ENCODE peak calls at places on chromosomes 2 and 18, in eight cellular contexts. One of them, this sample, is unnamed.

GRCh38 chr2:142786922-142787702 is 90.4 kb upstream of the KYNU start:
- DNase-seq in cardiac muscle cell: no peak
- DNase-seq in keratinocyte: no peak
- DNase-seq in astrocyte of the spinal cord: no peak
- DNase-seq in DND-41: no peak
- DNase-seq in hepatocyte: no peak
- DNase-seq in bronchial epithelial cell: no peak
- DNase-seq in SK-N-SH: no peak
- DNase-seq in this sample: no peak

GRCh38 chr2:130737592-130737991 is 8.7 kb downstream of the GPR148 start:
- DNase-seq in keratinocyte: no peak
- DNase-seq in cardiac muscle cell: no peak
- DNase-seq in DND-41: no peak
- DNase-seq in bronchial epithelial cell: no peak
- DNase-seq in SK-N-SH: no peak
- DNase-seq in astrocyte of the spinal cord: no peak
- DNase-seq in hepatocyte: no peak
- DNase-seq in this sample: no peak

GRCh38 chr2:241149675-241149924 is 328 bp upstream of the PASK start:
- DNase-seq in bronchial epithelial cell: no peak
- DNase-seq in keratinocyte: no peak
- DNase-seq in DND-41: no peak
- DNase-seq in hepatocyte: no peak
- DNase-seq in SK-N-SH: no peak
- DNase-seq in astrocyte of the spinal cord: no peak
- DNase-seq in cardiac muscle cell: no peak
- DNase-seq in this sample: no peak

GRCh38 chr18:74834424-74835309 is 237.0 kb downstream of the ZNF407 start:
- DNase-seq in astrocyte of the spinal cord: no peak
- DNase-seq in keratinocyte: no peak
- DNase-seq in hepatocyte: no peak
- DNase-seq in SK-N-SH: no peak
- DNase-seq in cardiac muscle cell: no peak
- DNase-seq in DND-41: no peak
- DNase-seq in bronchial epithelial cell: peak
- DNase-seq in this sample: no peak

GRCh38 chr2:130755234-130756040 is at the start of gene AMER3:
- DNase-seq in hepatocyte: peak
- DNase-seq in SK-N-SH: peak
- DNase-seq in DND-41: no peak
- DNase-seq in bronchial epithelial cell: no peak
- DNase-seq in keratinocyte: no peak
- DNase-seq in cardiac muscle cell: peak
- DNase-seq in astrocyte of the spinal cord: no peak
- DNase-seq in this sample: no peak

GRCh38 chr2:42881732-42882131 is 89.3 kb upstream of the HAAO start:
- DNase-seq in astrocyte of the spinal cord: no peak
- DNase-seq in SK-N-SH: no peak
- DNase-seq in keratinocyte: peak
- DNase-seq in bronchial epithelial cell: peak
- DNase-seq in cardiac muscle cell: no peak
- DNase-seq in hepatocyte: no peak
- DNase-seq in DND-41: no peak
- DNase-seq in this sample: no peak

GRCh38 chr18:34611904-34612303 is 98.2 kb upstream of the DTNA start:
- DNase-seq in hepatocyte: no peak
- DNase-seq in cardiac muscle cell: no peak
- DNase-seq in keratinocyte: no peak
- DNase-seq in bronchial epithelial cell: no peak
- DNase-seq in DND-41: no peak
- DNase-seq in astrocyte of the spinal cord: no peak
- DNase-seq in SK-N-SH: no peak
- DNase-seq in this sample: no peak

GRCh38 chr2:155733091-155733870 is 599.2 kb downstream of the NR4A2 start:
- DNase-seq in bronchial epithelial cell: peak
- DNase-seq in SK-N-SH: no peak
- DNase-seq in DND-41: no peak
- DNase-seq in astrocyte of the spinal cord: no peak
- DNase-seq in cardiac muscle cell: no peak
- DNase-seq in hepatocyte: no peak
- DNase-seq in keratinocyte: no peak
- DNase-seq in this sample: no peak

GRCh38 chr2:65920659-65921058 is 488.3 kb upstream of the SPRED2 start:
- DNase-seq in keratinocyte: no peak
- DNase-seq in astrocyte of the spinal cord: no peak
- DNase-seq in bronchial epithelial cell: no peak
- DNase-seq in SK-N-SH: no peak
- DNase-seq in DND-41: no peak
- DNase-seq in cardiac muscle cell: no peak
- DNase-seq in hepatocyte: no peak
- DNase-seq in this sample: no peak

GRCh38 chr18:61749031-61749430 is 143.8 kb downstream of the RNF152 start:
- DNase-seq in SK-N-SH: no peak
- DNase-seq in DND-41: no peak
- DNase-seq in hepatocyte: no peak
- DNase-seq in astrocyte of the spinal cord: no peak
- DNase-seq in bronchial epithelial cell: no peak
- DNase-seq in cardiac muscle cell: no peak
- DNase-seq in keratinocyte: no peak
- DNase-seq in this sample: no peak

GRCh38 chr2:70561893-70562292 is 8.3 kb upstream of the TGFA start:
- DNase-seq in hepatocyte: no peak
- DNase-seq in astrocyte of the spinal cord: no peak
- DNase-seq in DND-41: no peak
- DNase-seq in cardiac muscle cell: no peak
- DNase-seq in bronchial epithelial cell: no peak
- DNase-seq in SK-N-SH: no peak
- DNase-seq in keratinocyte: no peak
- DNase-seq in this sample: no peak

GRCh38 chr2:47288864-47289263 is 114.1 kb upstream of the MSH2 start:
- DNase-seq in astrocyte of the spinal cord: peak
- DNase-seq in DND-41: no peak
- DNase-seq in keratinocyte: peak
- DNase-seq in bronchial epithelial cell: peak
- DNase-seq in cardiac muscle cell: no peak
- DNase-seq in SK-N-SH: no peak
- DNase-seq in hepatocyte: no peak
- DNase-seq in this sample: no peak

GRCh38 chr2:9167718-9168657 is 38.6 kb upstream of the ASAP2 start:
- DNase-seq in bronchial epithelial cell: no peak
- DNase-seq in cardiac muscle cell: peak
- DNase-seq in hepatocyte: peak
- DNase-seq in astrocyte of the spinal cord: no peak
- DNase-seq in SK-N-SH: no peak
- DNase-seq in keratinocyte: no peak
- DNase-seq in DND-41: no peak
- DNase-seq in this sample: no peak

GRCh38 chr2:42951263-42951938 is 159.0 kb upstream of the HAAO start:
- DNase-seq in hepatocyte: no peak
- DNase-seq in bronchial epithelial cell: no peak
- DNase-seq in DND-41: no peak
- DNase-seq in SK-N-SH: no peak
- DNase-seq in astrocyte of the spinal cord: no peak
- DNase-seq in cardiac muscle cell: no peak
- DNase-seq in keratinocyte: no peak
- DNase-seq in this sample: no peak

GRCh38 chr18:67467188-67467587 is 49.3 kb downstream of the DSEL start:
- DNase-seq in astrocyte of the spinal cord: no peak
- DNase-seq in hepatocyte: no peak
- DNase-seq in SK-N-SH: no peak
- DNase-seq in DND-41: no peak
- DNase-seq in bronchial epithelial cell: no peak
- DNase-seq in cardiac muscle cell: no peak
- DNase-seq in keratinocyte: no peak
- DNase-seq in this sample: no peak

GRCh38 chr18:23204589-23205235 is 69.4 kb downstream of the CABLES1 start:
- DNase-seq in DND-41: no peak
- DNase-seq in bronchial epithelial cell: no peak
- DNase-seq in hepatocyte: no peak
- DNase-seq in keratinocyte: no peak
- DNase-seq in cardiac muscle cell: no peak
- DNase-seq in astrocyte of the spinal cord: no peak
- DNase-seq in SK-N-SH: no peak
- DNase-seq in this sample: no peak

GRCh38 chr18:1292167-1292566 is 387.5 kb downstream of the ADCYAP1 start:
- DNase-seq in keratinocyte: no peak
- DNase-seq in astrocyte of the spinal cord: no peak
- DNase-seq in bronchial epithelial cell: no peak
- DNase-seq in cardiac muscle cell: no peak
- DNase-seq in SK-N-SH: no peak
- DNase-seq in hepatocyte: no peak
- DNase-seq in DND-41: no peak
- DNase-seq in this sample: no peak

GRCh38 chr2:70633508-70633907 is 79.9 kb upstream of the TGFA start:
- DNase-seq in astrocyte of the spinal cord: no peak
- DNase-seq in cardiac muscle cell: no peak
- DNase-seq in SK-N-SH: no peak
- DNase-seq in keratinocyte: no peak
- DNase-seq in hepatocyte: no peak
- DNase-seq in DND-41: no peak
- DNase-seq in bronchial epithelial cell: no peak
- DNase-seq in this sample: no peak

GRCh38 chr2:198928026-198928425 is 529.7 kb downstream of the SATB2 start:
- DNase-seq in bronchial epithelial cell: no peak
- DNase-seq in hepatocyte: no peak
- DNase-seq in cardiac muscle cell: no peak
- DNase-seq in keratinocyte: no peak
- DNase-seq in DND-41: no peak
- DNase-seq in SK-N-SH: no peak
- DNase-seq in astrocyte of the spinal cord: no peak
- DNase-seq in this sample: no peak

GRCh38 chr2:160356485-160356884 is 137.1 kb downstream of the RBMS1 start:
- DNase-seq in hepatocyte: no peak
- DNase-seq in cardiac muscle cell: no peak
- DNase-seq in SK-N-SH: no peak
- DNase-seq in astrocyte of the spinal cord: no peak
- DNase-seq in DND-41: no peak
- DNase-seq in keratinocyte: no peak
- DNase-seq in bronchial epithelial cell: no peak
- DNase-seq in this sample: no peak

GRCh38 chr2:64751286-64752260 is 97.9 kb upstream of the SERTAD2 start:
- DNase-seq in hepatocyte: peak
- DNase-seq in DND-41: peak
- DNase-seq in astrocyte of the spinal cord: peak
- DNase-seq in bronchial epithelial cell: peak
- DNase-seq in cardiac muscle cell: peak
- DNase-seq in SK-N-SH: peak
- DNase-seq in keratinocyte: no peak
- DNase-seq in this sample: no peak
- TF ChIP-seq CTCF in hepatocyte: peak
- TF ChIP-seq CTCF in DND-41: peak
- TF ChIP-seq CTCF in astrocyte of the spinal cord: peak
- TF ChIP-seq CTCF in bronchial epithelial cell: peak
- TF ChIP-seq CTCF in cardiac muscle cell: peak
- TF ChIP-seq CTCF in SK-N-SH: peak
- TF ChIP-seq CTCF in keratinocyte: peak
- TF ChIP-seq CTCF in this sample: peak

GRCh38 chr2:31234690-31235503 is 945 bp downstream of the EHD3 start:
- DNase-seq in cardiac muscle cell: no peak
- DNase-seq in astrocyte of the spinal cord: no peak
- DNase-seq in SK-N-SH: peak
- DNase-seq in hepatocyte: no peak
- DNase-seq in bronchial epithelial cell: no peak
- DNase-seq in keratinocyte: no peak
- DNase-seq in DND-41: no peak
- DNase-seq in this sample: no peak

GRCh38 chr2:31232586-31232985 is 1.4 kb upstream of the EHD3 start:
- DNase-seq in bronchial epithelial cell: no peak
- DNase-seq in cardiac muscle cell: no peak
- DNase-seq in SK-N-SH: no peak
- DNase-seq in DND-41: no peak
- DNase-seq in astrocyte of the spinal cord: no peak
- DNase-seq in hepatocyte: no peak
- DNase-seq in keratinocyte: no peak
- DNase-seq in this sample: no peak

GRCh38 chr2:31231571-31232287 is 2.2 kb upstream of the EHD3 start:
- DNase-seq in cardiac muscle cell: peak
- DNase-seq in keratinocyte: no peak
- DNase-seq in SK-N-SH: no peak
- DNase-seq in bronchial epithelial cell: no peak
- DNase-seq in astrocyte of the spinal cord: no peak
- DNase-seq in DND-41: no peak
- DNase-seq in hepatocyte: no peak
- DNase-seq in this sample: no peak

GRCh38 chr2:31233741-31234689 is at the start of gene EHD3:
- DNase-seq in DND-41: peak
- DNase-seq in keratinocyte: no peak
- DNase-seq in cardiac muscle cell: peak
- DNase-seq in hepatocyte: peak
- DNase-seq in SK-N-SH: peak
- DNase-seq in astrocyte of the spinal cord: peak
- DNase-seq in bronchial epithelial cell: peak
- DNase-seq in this sample: no peak

GRCh38 chr2:31233216-31233615 is 736 bp upstream of the EHD3 start:
- DNase-seq in hepatocyte: no peak
- DNase-seq in astrocyte of the spinal cord: peak
- DNase-seq in SK-N-SH: no peak
- DNase-seq in bronchial epithelial cell: peak
- DNase-seq in cardiac muscle cell: no peak
- DNase-seq in keratinocyte: no peak
- DNase-seq in DND-41: no peak
- DNase-seq in this sample: no peak
- H3K4me3 ChIP-seq in hepatocyte: no peak
- H3K4me3 ChIP-seq in astrocyte of the spinal cord: no peak
- H3K4me3 ChIP-seq in SK-N-SH: peak
- H3K4me3 ChIP-seq in bronchial epithelial cell: no peak
- H3K4me3 ChIP-seq in cardiac muscle cell: no peak
- H3K4me3 ChIP-seq in keratinocyte: peak
- H3K4me3 ChIP-seq in DND-41: peak
- H3K4me3 ChIP-seq in this sample: no peak

DNA sequence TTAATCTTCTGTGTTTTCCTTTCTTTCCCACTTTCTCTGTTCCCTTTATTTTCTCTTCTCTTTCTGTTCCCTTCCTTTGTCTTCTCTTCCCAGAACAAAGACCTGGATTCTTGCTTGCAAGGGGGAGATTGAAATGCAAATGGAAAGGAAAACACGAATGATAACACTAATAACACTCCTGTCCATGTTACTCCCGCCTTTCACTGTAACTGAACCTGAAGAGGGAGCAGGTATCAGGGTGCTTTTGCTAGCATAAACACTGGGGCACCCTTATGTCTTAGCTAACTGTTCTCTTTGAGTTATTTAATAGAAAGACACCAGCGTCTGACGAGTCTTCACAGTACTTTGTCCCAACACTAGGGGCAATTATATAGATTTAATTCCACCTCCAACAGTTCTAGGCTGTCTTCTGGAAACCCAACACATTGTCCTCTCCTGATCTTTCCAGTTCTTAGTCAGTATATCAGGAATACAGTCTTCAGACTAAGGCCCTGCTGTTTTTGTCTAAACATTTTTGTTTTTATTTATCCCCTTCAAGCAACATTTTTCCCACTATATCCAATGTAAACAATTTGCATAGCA is 99.2 kb downstream of the PTPRM start:
- DNase-seq in DND-41: no peak
- DNase-seq in keratinocyte: no peak
- DNase-seq in bronchial epithelial cell: no peak
- DNase-seq in cardiac muscle cell: no peak
- DNase-seq in astrocyte of the spinal cord: no peak
- DNase-seq in hepatocyte: no peak
- DNase-seq in SK-N-SH: no peak
- DNase-seq in this sample: no peak
- TF ChIP-seq CTCF in DND-41: no peak
- TF ChIP-seq CTCF in keratinocyte: no peak
- TF ChIP-seq CTCF in bronchial epithelial cell: no peak
- TF ChIP-seq CTCF in cardiac muscle cell: no peak
- TF ChIP-seq CTCF in astrocyte of the spinal cord: no peak
- TF ChIP-seq CTCF in hepatocyte: no peak
- TF ChIP-seq CTCF in SK-N-SH: no peak
- TF ChIP-seq CTCF in this sample: no peak

GRCh38 chr2:74414475-74414874 is 6.9 kb downstream of the C2orf81 start:
- DNase-seq in SK-N-SH: no peak
- DNase-seq in DND-41: no peak
- DNase-seq in bronchial epithelial cell: no peak
- DNase-seq in keratinocyte: no peak
- DNase-seq in astrocyte of the spinal cord: no peak
- DNase-seq in cardiac muscle cell: no peak
- DNase-seq in hepatocyte: no peak
- DNase-seq in this sample: no peak
- H3K4me3 ChIP-seq in SK-N-SH: no peak
- H3K4me3 ChIP-seq in DND-41: no peak
- H3K4me3 ChIP-seq in bronchial epithelial cell: peak
- H3K4me3 ChIP-seq in keratinocyte: peak
- H3K4me3 ChIP-seq in astrocyte of the spinal cord: peak
- H3K4me3 ChIP-seq in cardiac muscle cell: no peak
- H3K4me3 ChIP-seq in hepatocyte: no peak
- H3K4me3 ChIP-seq in this sample: peak